ENCODE peak calls at places on chromosomes 6 and 20, in ten cellular contexts. D, A, M, N, V, F, O, X, I and Y are unnamed samples.

GRCh38 chr6:159460476-159460875 is 232.6 kb downstream of the SOD2 start:
- DNase-seq in D (no peak), A (no peak), M (no peak), N (no peak), V (no peak), F (no peak), O (no peak), X (no peak), I (no peak), Y (no peak)

GRCh38 chr6:25359891-25360290 is 80.7 kb downstream of the CARMIL1 start:
- DNase-seq in D (no peak), A (no peak), M (no peak), N (no peak), V (no peak), F (no peak), O (peak), X (no peak), I (peak), Y (no peak)

GRCh38 chr6:7617954-7618764 is 28.2 kb downstream of the SNRNP48 start:
- DNase-seq in D (no peak), A (no peak), M (peak), N (no peak), V (peak), F (peak), O (peak), X (peak), I (peak), Y (no peak)

GRCh38 chr20:40688129-40689099 is 622 bp downstream of the MAFB start:
- DNase-seq in D (peak), A (peak), M (no peak), N (peak), V (no peak), F (peak), O (no peak), X (no peak), I (no peak), Y (no peak)

GRCh38 chr6:57040011-57040410 is 6.5 kb upstream of the KIAA1586 start:
- DNase-seq in D (no peak), A (peak), M (no peak), N (no peak), V (no peak), F (peak), O (no peak), X (no peak), I (peak), Y (no peak)

GRCh38 chr6:139539852-139540251 is 165.4 kb upstream of the CITED2 start:
- DNase-seq in D (no peak), A (peak), M (peak), N (no peak), V (peak), F (peak), O (no peak), X (no peak), I (peak), Y (no peak)

GRCh38 chr6:130913119-130913518 is 85.9 kb downstream of the SMLR1 start:
- DNase-seq in D (no peak), A (no peak), M (no peak), N (no peak), V (no peak), F (no peak), O (peak), X (no peak), I (no peak), Y (no peak)

GRCh38 chr6:168283686-168284025 is 35.9 kb downstream of the DACT2 start:
- DNase-seq in D (no peak), A (no peak), M (no peak), N (no peak), V (no peak), F (no peak), O (no peak), X (no peak), I (no peak), Y (no peak)

GRCh38 chr6:83430606-83431544 is at the start of gene ME1:
- DNase-seq in D (peak), A (peak), M (peak), N (peak), V (peak), F (peak), O (peak), X (peak), I (peak), Y (peak)

GRCh38 chr20:8798505-8798904 is 270.4 kb upstream of the PLCB4 start:
- DNase-seq in D (no peak), A (no peak), M (no peak), N (no peak), V (peak), F (peak), O (no peak), X (no peak), I (no peak), Y (no peak)

GRCh38 chr6:147684906-147685305 is 176.4 kb downstream of the SAMD5 start:
- DNase-seq in D (no peak), A (no peak), M (no peak), N (no peak), V (no peak), F (no peak), O (no peak), X (no peak), I (no peak), Y (no peak)

GRCh38 chr6:13766201-13766634 is 48.1 kb downstream of the MCUR1 start:
- DNase-seq in D (no peak), A (no peak), M (no peak), N (no peak), V (no peak), F (peak), O (peak), X (no peak), I (peak), Y (no peak)

GRCh38 chr6:113818528-113818927 is 38.6 kb upstream of the MARCKS start:
- DNase-seq in D (no peak), A (no peak), M (no peak), N (no peak), V (no peak), F (peak), O (no peak), X (no peak), I (no peak), Y (no peak)

GRCh38 chr20:35307666-35308653 is 15.7 kb upstream of the FAM83C start:
- DNase-seq in D (no peak), A (no peak), M (peak), N (no peak), V (peak), F (peak), O (peak), X (peak), I (peak), Y (peak)

GRCh38 chr6:94130458-94130857 is 711.1 kb upstream of the EPHA7 start:
- DNase-seq in D (no peak), A (no peak), M (no peak), N (no peak), V (no peak), F (peak), O (no peak), X (no peak), I (no peak), Y (no peak)

GRCh38 chr20:63639093-63639860 is 12.4 kb upstream of the GMEB2 start:
- DNase-seq in D (no peak), A (no peak), M (no peak), N (no peak), V (peak), F (no peak), O (no peak), X (no peak), I (no peak), Y (no peak)

GRCh38 chr6:105259912-105260889 is 80.4 kb upstream of the POPDC3 start:
- DNase-seq in D (no peak), A (no peak), M (no peak), N (no peak), V (peak), F (peak), O (no peak), X (no peak), I (no peak), Y (no peak)

GRCh38 chr6:116278853-116279231 is 888 bp downstream of the TSPYL1 start:
- DNase-seq in D (no peak), A (peak), M (no peak), N (peak), V (peak), F (no peak), O (no peak), X (peak), I (no peak), Y (no peak)

GRCh38 chr6:167570460-167571400 is 245.8 kb downstream of the TTLL2 start:
- DNase-seq in D (no peak), A (no peak), M (no peak), N (no peak), V (no peak), F (no peak), O (no peak), X (peak), I (no peak), Y (no peak)

GRCh38 chr6:160238786-160239751 is 19.6 kb downstream of the SLC22A2 start:
- DNase-seq in D (no peak), A (no peak), M (no peak), N (no peak), V (no peak), F (no peak), O (peak), X (no peak), I (peak), Y (no peak)

GRCh38 chr6:130671119-130672104 is 155.8 kb upstream of the SMLR1 start:
- DNase-seq in D (no peak), A (no peak), M (no peak), N (no peak), V (peak), F (no peak), O (no peak), X (no peak), I (no peak), Y (no peak)

GRCh38 chr6:72999995-73000394 is 225.3 kb downstream of the KHDC1L start:
- DNase-seq in D (no peak), A (no peak), M (no peak), N (no peak), V (no peak), F (no peak), O (peak), X (peak), I (no peak), Y (no peak)

GRCh38 chr20:13017235-13017634 is 8.5 kb downstream of the SPTLC3 start:
- DNase-seq in D (no peak), A (no peak), M (no peak), N (no peak), V (no peak), F (peak), O (peak), X (no peak), I (no peak), Y (no peak)

GRCh38 chr6:39937686-39938333 is 3.5 kb upstream of the MOCS1 start:
- DNase-seq in D (no peak), A (no peak), M (no peak), N (no peak), V (no peak), F (no peak), O (no peak), X (no peak), I (no peak), Y (no peak)

GRCh38 chr20:39036851-39037250 is 74.7 kb downstream of the DHX35 start:
- DNase-seq in D (no peak), A (no peak), M (no peak), N (no peak), V (no peak), F (no peak), O (no peak), X (no peak), I (no peak), Y (no peak)

GRCh38 chr6:6505111-6505510 is 83.4 kb upstream of the LY86 start:
- DNase-seq in D (no peak), A (no peak), M (no peak), N (no peak), V (no peak), F (no peak), O (no peak), X (no peak), I (no peak), Y (no peak)
- TF ChIP-seq CTCF in D (peak), A (no peak), M (no peak), N (no peak), V (no peak), F (no peak), O (peak), X (no peak), I (peak), Y (no peak)

GRCh38 chr6:53710788-53711187 is 45.2 kb upstream of the KLHL31 start:
- DNase-seq in D (no peak), A (no peak), M (no peak), N (no peak), V (no peak), F (no peak), O (no peak), X (no peak), I (no peak), Y (no peak)
- TF ChIP-seq CTCF in D (no peak), A (no peak), M (no peak), N (no peak), V (no peak), F (no peak), O (no peak), X (no peak), I (no peak), Y (no peak)

DNA sequence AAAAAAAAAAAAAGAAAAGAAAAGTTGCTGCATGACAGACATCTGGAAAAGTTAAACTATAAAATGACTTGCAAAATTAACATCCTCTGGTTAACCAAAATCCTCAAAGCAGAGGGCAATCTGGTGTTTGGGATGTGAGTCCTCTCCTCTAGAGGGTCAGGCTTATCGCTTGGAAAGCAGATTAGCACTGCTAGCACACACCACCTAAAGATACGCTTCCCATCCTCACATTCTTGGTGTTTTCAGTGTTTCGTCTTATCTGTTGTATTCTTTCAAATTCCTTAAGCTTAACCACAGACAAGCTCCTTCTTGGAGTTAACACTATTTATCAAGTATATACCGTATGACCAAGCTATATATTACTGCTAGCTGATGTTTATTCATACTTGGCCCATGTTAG is 198.0 kb downstream of the SOX4 start:
- DNase-seq in D (no peak), A (no peak), M (no peak), N (no peak), V (no peak), F (peak), O (no peak), X (no peak), I (no peak), Y (no peak)
- TF ChIP-seq CTCF in D (no peak), A (no peak), M (no peak), N (no peak), V (no peak), F (no peak), O (no peak), X (no peak), I (no peak), Y (no peak)

DNA sequence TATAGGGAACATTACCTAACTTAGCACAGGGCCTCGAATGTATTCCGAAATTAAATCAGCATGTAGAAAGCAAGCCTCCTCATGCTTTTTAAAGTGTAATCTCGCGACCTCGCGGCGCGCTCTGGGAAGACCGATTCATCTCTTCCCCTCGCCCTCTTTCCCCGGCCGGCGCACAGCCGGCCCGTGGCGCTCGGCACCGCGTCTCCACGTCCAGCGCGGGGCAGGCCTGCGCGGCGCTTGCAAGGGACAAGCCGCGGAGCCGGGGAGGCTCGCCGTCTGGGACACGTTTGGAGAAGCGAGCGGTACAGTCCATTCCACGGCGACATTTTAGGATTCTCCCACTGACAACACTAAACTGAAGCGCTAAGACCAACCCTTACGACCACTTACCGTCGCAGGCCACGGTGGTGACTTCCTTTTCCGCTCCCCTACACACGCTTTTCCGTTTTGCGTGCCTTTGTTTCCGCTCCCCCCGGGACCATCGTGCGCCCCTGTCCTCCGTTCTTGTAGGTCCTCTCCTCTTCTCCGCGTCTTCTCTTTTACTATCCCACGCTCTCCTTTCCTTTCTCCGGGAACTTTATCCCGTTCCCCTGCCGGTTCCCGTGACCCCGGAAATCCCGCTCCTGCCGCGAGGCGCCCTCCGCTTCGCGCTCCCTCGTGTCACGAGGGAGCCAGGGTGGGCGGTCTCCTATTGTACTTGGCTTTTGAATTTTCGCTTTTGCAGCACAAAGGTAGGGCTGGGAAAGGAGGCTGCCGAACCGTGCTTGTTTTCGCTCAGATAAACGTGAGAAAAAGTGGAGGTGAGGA is at the start of gene ECHDC1:
- DNase-seq in D (peak), A (peak), M (no peak), N (peak), V (peak), F (peak), O (peak), X (peak), I (peak), Y (peak)
- TF ChIP-seq CTCF in D (no peak), A (no peak), M (peak), N (no peak), V (no peak), F (no peak), O (no peak), X (no peak), I (no peak), Y (no peak)

GRCh38 chr6:96211341-96211740 is 195.6 kb downstream of the FUT9 start:
- DNase-seq in D (no peak), A (no peak), M (no peak), N (no peak), V (no peak), F (no peak), O (no peak), X (no peak), I (no peak), Y (no peak)
- TF ChIP-seq CTCF in D (no peak), A (no peak), M (no peak), N (no peak), V (no peak), F (no peak), O (no peak), X (no peak), I (no peak), Y (no peak)

DNA sequence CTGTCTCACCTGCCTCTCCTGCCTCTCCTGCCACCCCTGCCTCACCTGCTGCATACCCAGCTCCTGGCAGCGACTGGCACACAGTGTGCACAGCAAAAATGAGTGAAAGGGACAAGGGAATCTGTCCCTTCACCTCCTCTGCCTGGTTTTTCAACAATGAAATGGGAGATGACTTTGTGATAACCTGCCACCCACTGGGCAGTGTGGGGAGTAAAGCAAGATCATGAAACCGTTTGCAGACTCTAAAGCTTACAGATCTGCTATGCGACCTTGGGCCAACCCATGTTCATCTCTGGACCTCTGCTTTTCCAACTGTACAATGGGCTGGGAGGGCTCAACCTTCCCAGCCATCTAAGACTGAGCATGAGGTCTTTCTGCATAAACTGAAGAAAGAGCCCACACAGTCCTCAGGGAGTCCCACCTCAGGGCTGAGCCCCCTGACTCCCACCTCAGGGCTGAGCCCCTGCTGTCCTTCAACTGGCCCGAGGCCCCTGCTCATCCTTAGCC is 81.1 kb downstream of the RIPOR3 start:
- DNase-seq in D (no peak), A (no peak), M (no peak), N (no peak), V (no peak), F (no peak), O (no peak), X (no peak), I (peak), Y (no peak)
- TF ChIP-seq CTCF in D (peak), A (peak), M (no peak), N (no peak), V (no peak), F (peak), O (no peak), X (no peak), I (peak), Y (no peak)

GRCh38 chr20:59405226-59405815 is 104.9 kb downstream of the EDN3 start:
- DNase-seq in D (no peak), A (no peak), M (no peak), N (no peak), V (no peak), F (no peak), O (no peak), X (no peak), I (no peak), Y (no peak)

GRCh38 chr20:59404749-59405148 is 104.3 kb downstream of the EDN3 start:
- DNase-seq in D (no peak), A (no peak), M (no peak), N (no peak), V (no peak), F (no peak), O (no peak), X (no peak), I (no peak), Y (no peak)

GRCh38 chr20:59403261-59403961 is 103.0 kb downstream of the EDN3 start:
- DNase-seq in D (peak), A (peak), M (no peak), N (peak), V (no peak), F (no peak), O (no peak), X (peak), I (peak), Y (peak)

GRCh38 chr20:59402697-59403096 is 102.3 kb downstream of the EDN3 start:
- DNase-seq in D (no peak), A (peak), M (no peak), N (no peak), V (no peak), F (peak), O (no peak), X (no peak), I (peak), Y (no peak)

GRCh38 chr20:59403962-59404314 is 103.5 kb downstream of the EDN3 start:
- DNase-seq in D (no peak), A (peak), M (no peak), N (no peak), V (no peak), F (no peak), O (no peak), X (no peak), I (no peak), Y (no peak)
- TF ChIP-seq CTCF in D (no peak), A (no peak), M (no peak), N (no peak), V (no peak), F (no peak), O (no peak), X (no peak), I (peak), Y (no peak)

GRCh38 chr6:38144365-38144764 is 324.8 kb downstream of the ZFAND3 start:
- DNase-seq in D (no peak), A (no peak), M (no peak), N (no peak), V (no peak), F (no peak), O (no peak), X (no peak), I (no peak), Y (no peak)
- TF ChIP-seq CTCF in D (no peak), A (no peak), M (no peak), N (no peak), V (no peak), F (peak), O (no peak), X (no peak), I (no peak), Y (no peak)

DNA sequence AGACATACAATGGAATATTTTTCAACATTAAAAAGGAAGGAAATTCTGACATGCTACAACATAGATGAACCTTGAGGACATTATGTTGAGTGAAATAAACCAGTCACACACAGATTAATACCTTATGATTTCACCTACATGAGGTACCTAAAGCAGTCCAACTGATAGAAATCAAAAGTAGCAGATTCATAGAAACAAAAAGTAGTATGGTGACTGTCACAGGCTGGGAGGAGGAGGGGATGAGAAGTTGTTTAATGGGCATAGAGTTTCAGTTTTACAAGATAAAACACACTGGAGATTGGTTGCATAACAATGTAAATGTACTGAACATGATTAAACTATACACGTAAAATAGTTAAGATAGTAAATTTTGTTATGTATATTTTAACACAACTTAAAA is 48.5 kb upstream of the OLIG3 start:
- DNase-seq in D (no peak), A (no peak), M (no peak), N (no peak), V (no peak), F (no peak), O (no peak), X (no peak), I (no peak), Y (no peak)
- TF ChIP-seq CTCF in D (no peak), A (no peak), M (no peak), N (no peak), V (no peak), F (no peak), O (no peak), X (no peak), I (no peak), Y (no peak)